ENCODE peak calls at places on chromosomes 12 and 14, in seven cellular contexts. W is fibroblast of lung, J is esophagus muscularis mucosa, H is stomach, Z is upper lobe of right lung, S is left ventricle myocardium inferior, I is breast epithelium. N is an unnamed sample.

GRCh38 chr14:39762576-39763401 is 330.6 kb upstream of the FBXO33 start:
- DNase-seq in Z (no peak), J (no peak), W (no peak), I (no peak), S (no peak), H (no peak), N (no peak)

GRCh38 chr12:22287776-22288621 is 46.5 kb downstream of the ST8SIA1 start:
- DNase-seq in S (no peak), I (no peak), W (peak), Z (no peak), J (no peak), H (no peak), N (no peak)

GRCh38 chr14:58428011-58428807 is 690 bp downstream of the KIAA0586 start:
- DNase-seq in Z (no peak), J (no peak), S (no peak), W (peak), I (no peak), H (no peak), N (no peak)

GRCh38 chr12:1840981-1841425 is 20.6 kb downstream of the LRTM2 start:
- DNase-seq in H (no peak), S (no peak), Z (peak), I (no peak), W (no peak), J (no peak), N (no peak)

GRCh38 chr14:103697196-103697595 is 18.1 kb downstream of the XRCC3 start:
- DNase-seq in W (no peak), I (peak), Z (no peak), J (no peak), H (no peak), S (no peak), N (no peak)

GRCh38 chr14:60508707-60509437 is at the start of gene SIX6:
- DNase-seq in J (no peak), S (no peak), H (no peak), W (no peak), I (no peak), Z (peak), N (no peak)

GRCh38 chr14:75539562-75540478 is 17.6 kb downstream of the BATF start:
- DNase-seq in H (no peak), W (no peak), S (no peak), Z (no peak), J (no peak), I (no peak), N (no peak)

GRCh38 chr12:120713861-120714482 is 3.7 kb downstream of the UNC119B start:
- DNase-seq in H (peak), S (no peak), Z (no peak), W (peak), I (no peak), J (no peak), N (peak)

GRCh38 chr14:96385385-96385784 is 6.5 kb upstream of the AK7 start:
- DNase-seq in H (no peak), J (no peak), Z (no peak), S (no peak), W (no peak), I (no peak), N (no peak)

GRCh38 chr12:7439579-7440505 is 4.1 kb downstream of the CD163L1 start:
- DNase-seq in S (no peak), I (no peak), Z (peak), W (peak), H (no peak), J (no peak), N (no peak)

GRCh38 chr12:93275589-93275988 is 102.1 kb upstream of the NUDT4 start:
- DNase-seq in J (no peak), S (no peak), Z (no peak), W (no peak), I (no peak), H (no peak), N (no peak)

GRCh38 chr12:48854488-48854887 is 2.5 kb upstream of the DDX23 start:
- DNase-seq in J (no peak), H (no peak), Z (no peak), I (no peak), S (no peak), W (no peak), N (no peak)

GRCh38 chr12:41459815-41460214 is 271.7 kb downstream of the PDZRN4 start:
- DNase-seq in S (no peak), Z (no peak), H (no peak), W (no peak), J (no peak), I (no peak), N (no peak)

GRCh38 chr12:32198555-32198954 is 91.9 kb downstream of the BICD1 start:
- DNase-seq in J (no peak), Z (no peak), H (no peak), W (no peak), S (no peak), I (no peak), N (no peak)

GRCh38 chr12:63930971-63931370 is 86.5 kb downstream of the SRGAP1 start:
- DNase-seq in I (no peak), W (peak), S (no peak), H (no peak), J (no peak), Z (no peak), N (no peak)

GRCh38 chr12:26077915-26078314 is 46.9 kb downstream of the BHLHE41 start:
- DNase-seq in W (no peak), J (no peak), H (no peak), Z (no peak), I (no peak), S (no peak), N (no peak)

GRCh38 chr12:94145231-94145979 is 3.0 kb upstream of the PLXNC1 start:
- DNase-seq in J (no peak), Z (no peak), S (no peak), H (no peak), I (no peak), W (peak), N (no peak)

GRCh38 chr14:92794547-92794941 is 439 bp downstream of the GOLGA5 start:
- DNase-seq in S (peak), W (peak), I (no peak), H (no peak), Z (no peak), J (no peak), N (peak)

GRCh38 chr12:13091831-13092230 is 11.6 kb downstream of the GSG1 start:
- DNase-seq in W (no peak), I (no peak), H (no peak), Z (no peak), J (peak), S (no peak), N (no peak)

GRCh38 chr12:92337128-92337527 is 191.5 kb upstream of the BTG1 start:
- DNase-seq in Z (no peak), H (no peak), S (no peak), W (no peak), I (no peak), J (no peak), N (no peak)

GRCh38 chr12:96698965-96699364 is 208.1 kb upstream of the NEDD1 start:
- DNase-seq in S (no peak), H (no peak), I (no peak), J (peak), W (no peak), Z (no peak), N (no peak)

GRCh38 chr12:32926963-32927362 is 30.4 kb upstream of the PKP2 start:
- DNase-seq in S (no peak), H (no peak), Z (no peak), W (no peak), J (no peak), I (no peak), N (no peak)

GRCh38 chr14:66603945-66604344 is 96.0 kb downstream of the GPHN start:
- DNase-seq in Z (no peak), H (no peak), S (no peak), J (no peak), I (no peak), W (no peak), N (no peak)

GRCh38 chr12:1281683-1282366 is 290.8 kb downstream of the ERC1 start:
- DNase-seq in J (no peak), I (no peak), W (peak), H (no peak), S (no peak), Z (no peak), N (no peak)

GRCh38 chr14:20435454-20436362 is at the start of gene KLHL33:
- DNase-seq in H (no peak), S (no peak), I (no peak), W (no peak), J (no peak), Z (no peak), N (no peak)
- H3K27ac ChIP-seq in H (no peak), S (peak), I (no peak), W (no peak), J (peak), Z (peak), N (no peak)

DNA sequence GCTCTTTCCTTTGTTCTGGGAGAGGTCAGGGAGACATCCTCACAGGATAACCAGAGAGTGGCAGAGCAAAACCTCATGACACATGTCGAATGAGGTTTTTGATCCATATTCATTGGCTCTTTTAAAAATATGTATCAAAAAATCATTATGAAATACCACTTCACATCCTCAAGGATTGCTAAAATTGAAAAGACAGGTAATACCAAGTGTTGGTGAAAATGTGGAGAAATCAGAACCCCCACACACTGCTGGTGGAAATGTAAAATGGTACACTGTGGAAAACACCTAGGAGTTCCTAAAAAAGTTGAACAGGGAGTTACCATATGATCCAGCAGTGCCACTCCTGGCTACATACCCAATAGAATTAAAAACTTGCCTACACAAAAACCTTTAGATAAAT is 107.8 kb upstream of the ARID2 start:
- DNase-seq in Z (no peak), J (no peak), W (no peak), H (no peak), S (no peak), I (no peak), N (no peak)
- TF ChIP-seq CTCF in Z (no peak), J (no peak), W (no peak), H (no peak), S (no peak), I (no peak), N (no peak)

DNA sequence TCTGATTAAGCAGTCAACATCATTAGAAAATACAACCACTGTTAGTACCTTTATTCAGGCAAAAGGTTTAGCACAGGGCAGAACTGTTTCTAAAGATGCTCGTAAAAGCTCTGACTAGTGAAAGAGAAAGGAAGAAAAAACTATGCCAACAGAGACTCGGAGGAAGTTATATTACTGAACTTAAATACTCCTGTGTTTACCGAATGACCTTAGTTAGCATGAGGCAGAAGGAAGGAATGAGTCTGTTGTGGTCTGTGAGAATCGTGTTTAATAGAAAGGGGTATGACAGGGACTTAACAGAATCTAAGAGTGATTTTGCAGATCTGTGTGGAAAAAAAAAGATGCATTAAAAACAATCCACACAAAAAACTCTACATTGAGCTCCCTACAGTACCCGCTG is 84.2 kb upstream of the OVCH1 start:
- DNase-seq in H (no peak), S (no peak), W (peak), J (no peak), I (no peak), Z (no peak), N (no peak)
- H3K27ac ChIP-seq in H (peak), S (peak), W (no peak), J (peak), I (no peak), Z (no peak), N (no peak)

GRCh38 chr14:47332939-47333338 is 342.5 kb downstream of the MDGA2 start:
- DNase-seq in H (no peak), Z (no peak), W (no peak), J (no peak), S (no peak), I (no peak), N (no peak)
- TF ChIP-seq CTCF in H (no peak), Z (no peak), W (no peak), J (no peak), S (no peak), I (no peak), N (no peak)

GRCh38 chr12:54337280-54337842 is 12.4 kb downstream of the COPZ1 start:
- DNase-seq in S (no peak), J (no peak), H (no peak), W (peak), Z (no peak), I (no peak), N (no peak)
- H3K27ac ChIP-seq in S (peak), J (peak), H (peak), W (no peak), Z (no peak), I (peak), N (no peak)

GRCh38 chr14:32530800-32531199 is 201.7 kb downstream of the AKAP6 start:
- DNase-seq in S (no peak), I (no peak), W (no peak), H (no peak), J (no peak), Z (no peak), N (no peak)

GRCh38 chr14:32531942-32532341 is 202.8 kb downstream of the AKAP6 start:
- DNase-seq in W (no peak), I (no peak), H (no peak), Z (no peak), J (no peak), S (no peak), N (no peak)

GRCh38 chr14:32537166-32537565 is 208.1 kb downstream of the AKAP6 start:
- DNase-seq in W (no peak), J (no peak), Z (no peak), S (no peak), H (no peak), I (no peak), N (no peak)

GRCh38 chr14:32536175-32536574 is 207.1 kb downstream of the AKAP6 start:
- DNase-seq in W (no peak), H (no peak), S (no peak), I (no peak), J (no peak), Z (no peak), N (no peak)

GRCh38 chr14:32534145-32534544 is 205.0 kb downstream of the AKAP6 start:
- DNase-seq in I (no peak), H (no peak), S (no peak), W (no peak), Z (no peak), J (no peak), N (no peak)
- TF ChIP-seq CTCF in I (no peak), H (no peak), S (no peak), W (no peak), Z (no peak), J (no peak), N (no peak)

N was measured in CD4-positive, alpha-beta T cell.